ENCODE peak calls at places on chromosomes 13 and 19, in ten cellular contexts. W is fibroblast of mammary gland; B is cardiac muscle cell; X is BJ; Q is AG04450; G is MM.1S; S is CD8-positive, alpha-beta T cell; T is GM06990; Z is tibial nerve; Y is left ventricle myocardium inferior. V is an unnamed sample.

GRCh38 chr13:27159806-27160563 is 11.6 kb downstream of the USP12 start:
- DNase-seq in Q (no peak), X (no peak), T (no peak), Z (no peak), B (no peak), G (no peak), W (no peak), Y (no peak), S (no peak), V (no peak)

GRCh38 chr19:492091-492531 is 4.2 kb upstream of the MADCAM1 start:
- DNase-seq in X (no peak), B (no peak), Y (no peak), Q (no peak), S (no peak), W (no peak), G (no peak), T (no peak), Z (no peak), V (no peak)

GRCh38 chr13:53631511-53631910 is 602.9 kb downstream of the OLFM4 start:
- DNase-seq in T (no peak), Z (no peak), X (no peak), S (no peak), B (no peak), G (no peak), W (no peak), Q (no peak), Y (no peak), V (no peak)

GRCh38 chr19:17214531-17215124 is 529 bp upstream of the USE1 start:
- DNase-seq in T (no peak), Y (no peak), S (no peak), W (no peak), Z (no peak), X (no peak), B (no peak), Q (no peak), G (no peak), V (no peak)

GRCh38 chr19:48754950-48755645 is at the start of gene FGF21:
- DNase-seq in B (no peak), G (no peak), Q (no peak), X (no peak), W (no peak), S (no peak), T (no peak), Z (no peak), Y (no peak), V (no peak)

GRCh38 chr13:96503481-96503880 is 413.6 kb downstream of the HS6ST3 start:
- DNase-seq in Z (no peak), S (no peak), B (peak), T (no peak), Q (no peak), G (no peak), W (no peak), X (no peak), Y (no peak), V (no peak)

GRCh38 chr19:29831041-29831548 is 19.3 kb downstream of the CCNE1 start:
- DNase-seq in B (no peak), S (peak), X (no peak), G (no peak), Y (no peak), W (no peak), Q (no peak), Z (no peak), T (peak), V (peak)

GRCh38 chr19:2661615-2662014 is 40.9 kb downstream of the GNG7 start:
- DNase-seq in Q (no peak), S (no peak), T (no peak), W (peak), Z (no peak), B (no peak), Y (no peak), X (no peak), G (no peak), V (no peak)

GRCh38 chr19:2549701-2550191 is 73.8 kb downstream of the GADD45B start:
- DNase-seq in X (peak), G (no peak), T (no peak), Y (peak), W (peak), B (no peak), Z (peak), Q (peak), S (no peak), V (no peak)

GRCh38 chr19:34808566-34808965 is 35.6 kb upstream of the ZNF599 start:
- DNase-seq in G (no peak), W (peak), Z (no peak), T (no peak), X (peak), Q (peak), Y (no peak), S (no peak), B (no peak), V (no peak)

GRCh38 chr13:46160474-46161066 is 21.4 kb downstream of the LCP1 start:
- DNase-seq in B (peak), W (peak), T (no peak), S (no peak), G (no peak), Q (peak), Z (no peak), X (peak), Y (no peak), V (peak)

GRCh38 chr13:51912091-51912490 is 50.3 kb downstream of the CCDC70 start:
- DNase-seq in B (no peak), G (no peak), Y (no peak), Q (no peak), S (no peak), Z (no peak), T (no peak), W (no peak), X (no peak), V (no peak)

GRCh38 chr13:24097667-24098066 is 62.9 kb upstream of the SPATA13 start:
- DNase-seq in X (no peak), S (no peak), B (no peak), T (no peak), Z (no peak), Y (no peak), W (no peak), G (no peak), Q (no peak), V (no peak)
- TF ChIP-seq CTCF in X (no peak), S (no peak), B (no peak), T (no peak), Z (no peak), Y (no peak), W (no peak), G (no peak), Q (no peak), V (no peak)

GRCh38 chr19:6736169-6736916 is 1.0 kb downstream of the GPR108 start:
- DNase-seq in Y (peak), G (peak), T (peak), Q (peak), X (peak), Z (no peak), B (peak), S (peak), W (peak), V (peak)
- TF ChIP-seq CTCF in Y (peak), G (peak), T (peak), Q (peak), X (peak), Z (peak), B (peak), S (peak), W (peak), V (peak)

GRCh38 chr13:94656766-94657165 is 55.1 kb downstream of the GPR180 start:
- DNase-seq in T (no peak), W (peak), Q (peak), Z (no peak), G (peak), S (no peak), Y (no peak), B (no peak), X (peak), V (peak)
- TF ChIP-seq CTCF in T (peak), W (no peak), Q (peak), Z (no peak), G (no peak), S (no peak), Y (no peak), B (no peak), X (peak), V (no peak)

DNA sequence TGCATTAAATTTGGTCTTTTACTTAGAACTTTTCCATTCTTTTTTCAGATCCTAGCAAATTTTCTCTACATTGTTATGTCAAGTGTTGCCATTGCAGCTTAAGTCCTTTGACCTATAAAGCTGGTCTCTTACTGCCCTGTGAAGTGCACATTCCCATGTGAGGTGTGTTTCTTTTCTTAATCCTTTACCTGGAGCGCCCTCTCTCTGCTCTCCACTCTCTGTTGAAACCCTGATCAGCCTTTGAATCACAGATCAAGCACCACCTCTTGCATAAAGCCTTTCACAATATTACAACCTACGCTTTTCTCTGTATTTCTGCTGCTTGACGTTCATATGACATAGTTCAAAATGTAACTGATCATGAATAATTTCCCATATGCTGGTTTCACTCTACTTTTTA is 84.8 kb downstream of the PCDH17 start:
- DNase-seq in X (no peak), B (peak), T (no peak), W (no peak), G (no peak), Y (no peak), Z (no peak), S (no peak), Q (no peak), V (no peak)
- TF ChIP-seq CTCF in X (no peak), B (no peak), T (no peak), W (no peak), G (no peak), Y (no peak), Z (no peak), S (no peak), Q (no peak), V (no peak)

GRCh38 chr19:11252665-11253355 is 9.5 kb downstream of the DOCK6 start:
- DNase-seq in S (no peak), Z (no peak), Y (no peak), Q (no peak), T (no peak), B (no peak), W (no peak), X (no peak), G (no peak), V (no peak)

GRCh38 chr19:11257827-11258380 is 4.4 kb downstream of the DOCK6 start:
- DNase-seq in Q (no peak), G (no peak), B (no peak), Z (no peak), Y (no peak), W (no peak), S (no peak), T (no peak), X (no peak), V (no peak)

GRCh38 chr19:11256189-11256588 is 6.1 kb downstream of the DOCK6 start:
- DNase-seq in X (no peak), S (no peak), Z (no peak), Y (peak), T (no peak), B (no peak), G (no peak), W (no peak), Q (no peak), V (no peak)

GRCh38 chr19:11251650-11252314 is 10.5 kb downstream of the DOCK6 start:
- DNase-seq in X (no peak), W (no peak), Q (no peak), G (no peak), Y (no peak), T (no peak), Z (no peak), B (no peak), S (no peak), V (no peak)

DNA sequence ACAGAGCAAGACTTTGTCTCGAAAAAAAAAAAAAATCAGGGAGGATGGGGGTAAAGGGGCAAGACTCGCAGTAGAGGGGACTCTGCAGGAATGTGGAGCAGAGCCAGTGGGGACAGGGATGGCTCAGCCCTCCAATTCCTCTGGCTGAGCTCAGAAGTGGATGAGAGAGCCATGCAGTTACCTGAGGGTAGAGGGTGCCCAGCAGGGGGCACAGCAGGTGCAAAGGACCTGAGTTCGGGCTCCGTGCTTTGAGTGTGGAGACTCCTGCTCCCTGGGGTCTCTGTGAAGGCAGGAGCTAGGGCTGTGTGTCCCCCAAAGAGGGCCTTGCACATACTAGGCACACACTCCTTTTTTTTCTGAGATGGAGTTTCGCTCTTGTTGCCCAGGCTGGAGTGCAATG is 7.7 kb downstream of the DOCK6 start:
- DNase-seq in Q (no peak), X (no peak), G (no peak), W (no peak), T (no peak), Z (no peak), B (no peak), Y (no peak), S (no peak), V (no peak)
- TF ChIP-seq CTCF in Q (no peak), X (no peak), G (peak), W (no peak), T (peak), Z (no peak), B (peak), Y (peak), S (no peak), V (peak)

V was measured in GM13977.